ENCODE peak calls at places on chromosomes 12 and 14, in five cellular contexts. J is GM12878, M is NT2/D1, S is H1, C is HepG2. W is an unnamed sample.

GRCh38 chr12:13152281-13152680 is 44.2 kb upstream of the EMP1 start:
- DNase-seq in M (no peak), S (no peak), J (no peak), C (no peak), W (no peak)

GRCh38 chr12:104682790-104683279 is 226.1 kb downstream of the CHST11 start:
- DNase-seq in S (no peak), C (no peak), J (peak), M (no peak), W (no peak)

GRCh38 chr14:81412779-81413178 is 12.7 kb upstream of the STON2 start:
- DNase-seq in M (no peak), J (no peak), S (no peak), C (no peak), W (no peak)

GRCh38 chr14:98633380-98633779 is 638.6 kb downstream of the BCL11B start:
- DNase-seq in J (no peak), M (no peak), S (no peak), C (peak), W (no peak)

GRCh38 chr12:15033029-15033428 is 60.2 kb downstream of the PDE6H start:
- DNase-seq in C (no peak), J (no peak), M (no peak), S (no peak), W (no peak)

GRCh38 chr12:53532026-53532425 is 24.7 kb upstream of the NPFF start:
- DNase-seq in S (no peak), C (no peak), J (no peak), M (no peak), W (no peak)

GRCh38 chr12:113244015-113244983 is 23.0 kb downstream of the TPCN1 start:
- DNase-seq in C (no peak), S (no peak), M (no peak), J (no peak), W (no peak)

GRCh38 chr14:101636081-101636560 is 74.8 kb downstream of the DIO3 start:
- DNase-seq in J (peak), S (no peak), M (no peak), C (no peak), W (no peak)

GRCh38 chr12:122244565-122245371 is 18.9 kb upstream of the DIABLO start:
- DNase-seq in S (no peak), M (no peak), J (no peak), C (no peak), W (no peak)

DNA sequence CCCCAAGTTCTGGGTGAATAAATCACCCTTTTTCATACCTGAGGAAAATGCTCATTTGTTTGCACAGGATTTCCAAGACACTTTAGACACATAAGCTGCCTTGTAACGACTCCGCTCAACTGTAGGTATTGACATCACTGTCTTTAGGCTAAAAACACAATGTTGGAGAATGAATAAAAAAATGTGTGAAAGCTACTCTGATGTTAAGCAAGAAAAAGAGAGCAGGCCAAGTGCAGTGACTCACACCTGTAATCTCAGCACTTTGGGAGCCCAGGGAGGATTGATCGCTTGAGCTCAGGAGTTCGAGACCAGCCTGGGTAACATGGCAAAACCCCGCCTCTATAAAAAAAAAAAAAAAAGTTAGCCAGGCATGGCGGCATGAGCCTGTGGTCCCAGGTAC is 11.1 kb upstream of the CIPC start:
- DNase-seq in C (no peak), M (no peak), J (no peak), S (no peak), W (no peak)
- TF ChIP-seq SUZ12 in C (no peak), M (no peak), J (no peak), S (no peak), W (no peak)

GRCh38 chr12:100643246-100643645 is 69.8 kb downstream of the GAS2L3 start:
- DNase-seq in C (no peak), S (no peak), J (no peak), M (no peak), W (no peak)
- TF ChIP-seq SUZ12 in C (no peak), S (no peak), J (no peak), M (no peak), W (no peak)

GRCh38 chr14:90815817-90816662 is at the start of gene TTC7B:
- DNase-seq in M (no peak), S (no peak), C (no peak), J (no peak), W (peak)
- TF ChIP-seq SUZ12 in M (no peak), S (no peak), C (no peak), J (no peak), W (no peak)

GRCh38 chr12:47396902-47397663 is 308.7 kb downstream of the RPAP3 start:
- DNase-seq in J (no peak), M (no peak), C (no peak), S (no peak), W (no peak)

GRCh38 chr12:47393403-47393790 is 312.4 kb downstream of the RPAP3 start:
- DNase-seq in J (no peak), M (no peak), C (no peak), S (no peak), W (no peak)

GRCh38 chr12:47397664-47398281 is 308.1 kb downstream of the RPAP3 start:
- DNase-seq in S (no peak), J (no peak), C (peak), M (no peak), W (peak)

GRCh38 chr12:47391566-47391965 is 311.8 kb upstream of the AMIGO2 start:
- DNase-seq in J (no peak), S (no peak), C (no peak), M (no peak), W (no peak)

DNA sequence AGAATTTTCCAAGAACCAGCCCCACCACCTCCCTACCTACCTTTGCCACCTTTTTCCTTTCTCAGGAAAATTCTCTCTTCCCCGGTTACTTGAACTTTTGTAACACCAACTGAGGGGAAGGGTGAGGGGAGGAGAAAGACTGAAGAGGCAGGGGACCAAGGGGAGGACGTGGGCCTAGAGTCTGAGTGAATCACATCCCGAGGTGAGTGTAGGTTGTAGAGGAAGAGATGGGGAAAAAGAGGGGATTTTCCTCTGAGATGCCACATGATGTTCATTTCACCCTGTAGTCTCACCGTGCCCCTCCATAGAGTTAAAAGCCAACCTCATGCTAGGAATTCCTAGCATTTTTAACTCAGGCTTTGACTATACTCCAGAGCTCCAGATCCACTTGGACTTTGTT is 311.8 kb downstream of the RPAP3 start:
- DNase-seq in M (no peak), C (no peak), J (no peak), S (no peak), W (no peak)
- TF ChIP-seq SUZ12 in M (no peak), C (no peak), J (no peak), S (no peak), W (no peak)

DNA sequence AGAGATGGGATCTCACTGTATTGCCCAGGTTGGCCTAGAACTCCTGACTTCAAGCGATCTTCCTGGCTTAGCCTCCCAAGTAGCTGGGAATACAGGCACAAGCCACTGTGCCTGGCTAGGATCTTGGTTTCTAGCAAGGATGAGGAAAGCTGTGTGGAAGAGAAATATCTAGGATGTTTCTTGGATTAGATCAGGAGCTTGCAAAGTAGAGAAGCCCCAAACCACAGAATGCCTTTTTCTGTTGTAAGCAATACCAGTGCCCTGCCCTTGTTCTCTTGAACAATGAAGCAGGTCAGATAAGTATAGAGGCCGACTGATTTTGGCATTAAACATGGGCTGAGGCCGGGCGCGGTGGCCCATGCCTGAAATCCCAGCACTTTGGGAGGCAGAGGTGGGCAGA is 44.3 kb upstream of the STRN3 start:
- DNase-seq in M (no peak), J (no peak), C (no peak), S (no peak), W (no peak)
- TF ChIP-seq SUZ12 in M (no peak), J (no peak), C (no peak), S (no peak), W (no peak)

GRCh38 chr12:92136883-92137582 is 8.6 kb downstream of the BTG1 start:
- DNase-seq in M (no peak), J (no peak), C (peak), S (no peak), W (no peak)
- TF ChIP-seq SUZ12 in M (no peak), J (no peak), C (no peak), S (no peak), W (no peak)

GRCh38 chr12:103330672-103331071 is 165.1 kb downstream of the C12orf42 start:
- DNase-seq in C (no peak), M (no peak), S (no peak), J (no peak), W (no peak)

GRCh38 chr12:103327676-103328075 is 168.1 kb downstream of the C12orf42 start:
- DNase-seq in S (no peak), C (no peak), J (no peak), M (no peak), W (no peak)

GRCh38 chr12:103331643-103332042 is 164.1 kb downstream of the C12orf42 start:
- DNase-seq in M (no peak), S (no peak), J (no peak), C (no peak), W (no peak)

DNA sequence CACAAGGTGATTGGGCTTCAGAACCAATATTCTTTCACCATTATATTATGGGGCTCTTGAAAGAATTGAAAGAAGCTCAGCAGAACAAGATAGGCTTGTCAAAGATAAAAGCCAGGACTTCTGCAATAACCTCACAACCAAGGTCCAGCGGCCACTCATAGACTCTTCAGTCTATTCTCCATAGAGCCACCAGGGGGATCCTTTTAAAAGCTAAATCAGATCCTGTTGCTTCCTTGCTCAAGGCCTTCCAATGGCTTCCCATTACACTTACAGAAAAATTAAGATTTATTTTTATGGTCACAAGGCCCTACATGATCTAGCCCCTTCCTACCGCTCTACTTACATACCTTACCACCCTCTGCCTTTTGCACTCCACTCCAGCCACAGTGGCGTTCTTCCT is 169.6 kb downstream of the C12orf42 start:
- DNase-seq in J (no peak), C (peak), S (no peak), M (peak), W (peak)
- TF ChIP-seq SUZ12 in J (no peak), C (no peak), S (no peak), M (no peak), W (no peak)